ENCODE peak calls at places on chromosomes 2 and 18, in five cellular contexts. S is HCT116, H is H1, Y is HepG2, P is GM12878. N is an unnamed sample.

GRCh38 chr2:239385096-239386000 is 15.5 kb downstream of the HDAC4 start:
- DNase-seq in S (no peak), H (no peak), Y (no peak), P (no peak), N (no peak)

GRCh38 chr2:127640082-127641072 is 5.6 kb upstream of the GPR17 start:
- DNase-seq in S (no peak), H (no peak), Y (peak; percentile 44), P (no peak), N (no peak)

GRCh38 chr2:165112133-165112573 is 91.7 kb downstream of the SCN3A start:
- DNase-seq in S (no peak), H (no peak), Y (no peak), P (no peak), N (no peak)

GRCh38 chr2:191266201-191266600 is 21.0 kb downstream of the MYO1B start:
- DNase-seq in S (no peak), H (no peak), Y (no peak), P (no peak), N (no peak)

GRCh38 chr18:24049142-24049541 is 34.6 kb downstream of the TTC39C start:
- DNase-seq in S (no peak), H (no peak), Y (no peak), P (no peak), N (no peak)

GRCh38 chr2:188292446-188293239 is 969 bp downstream of the GULP1 start:
- DNase-seq in S (peak; percentile 81), H (no peak), Y (no peak), P (no peak), N (peak; percentile 75)

GRCh38 chr2:8169443-8169842 is 512.4 kb upstream of the ID2 start:
- DNase-seq in S (no peak), H (no peak), Y (no peak), P (no peak), N (no peak)

GRCh38 chr2:236400594-236401360 is 136.6 kb upstream of the ASB18 start:
- DNase-seq in S (no peak), H (no peak), Y (no peak), P (no peak), N (no peak)

GRCh38 chr2:20925265-20925889 is 102.5 kb upstream of the LDAH start:
- DNase-seq in S (no peak), H (no peak), Y (no peak), P (no peak), N (peak; percentile 18)

GRCh38 chr2:178296394-178297090 is 102.2 kb downstream of the OSBPL6 start:
- DNase-seq in S (no peak), H (no peak), Y (no peak), P (peak; percentile 19), N (no peak)

GRCh38 chr2:157839162-157839801 is 36.8 kb downstream of the ACVR1 start:
- DNase-seq in S (no peak), H (peak; percentile 53), Y (peak; percentile 70), P (no peak), N (peak; percentile 88)

GRCh38 chr2:25700221-25700660 is 26.9 kb upstream of the DTNB start:
- DNase-seq in S (peak; percentile 52), H (no peak), Y (peak; percentile 41), P (no peak), N (no peak)

GRCh38 chr18:31497711-31498449 is at the start of gene DSG2:
- DNase-seq in S (no peak), H (peak; percentile 72), Y (peak; percentile 43), P (no peak), N (no peak)

GRCh38 chr2:31384351-31384750 is 30.2 kb downstream of the XDH start:
- DNase-seq in S (peak; percentile 51), H (no peak), Y (no peak), P (no peak), N (no peak)

GRCh38 chr2:161771148-161771547 is 146.9 kb downstream of the SLC4A10 start:
- DNase-seq in S (no peak), H (no peak), Y (no peak), P (no peak), N (no peak)

GRCh38 chr18:8801263-8801901 is 96.0 kb downstream of the MTCL1 start:
- DNase-seq in S (no peak), H (no peak), Y (no peak), P (no peak), N (no peak)

GRCh38 chr2:33196700-33197099 is 249.9 kb downstream of the LTBP1 start:
- DNase-seq in S (no peak), H (no peak), Y (no peak), P (no peak), N (no peak)

GRCh38 chr18:37299471-37300304 is 265.9 kb downstream of the CELF4 start:
- DNase-seq in S (peak; percentile 46), H (no peak), Y (peak; percentile 97), P (peak; percentile 8), N (peak; percentile 18)

GRCh38 chr2:65367517-65367916 is 64.9 kb downstream of the SPRED2 start:
- DNase-seq in S (no peak), H (no peak), Y (no peak), P (no peak), N (no peak)

GRCh38 chr2:129237966-129238725 is 741.3 kb upstream of the RAB6C start:
- DNase-seq in S (no peak), H (no peak), Y (no peak), P (no peak), N (no peak)

GRCh38 chr2:38057651-38058410 is 18.1 kb downstream of the CYP1B1 start:
- DNase-seq in S (no peak), H (no peak), Y (no peak), P (no peak), N (no peak)

GRCh38 chr18:48947583-48947982 is 3.2 kb downstream of the SMAD7 start:
- DNase-seq in S (no peak), H (no peak), Y (no peak), P (no peak), N (no peak)

GRCh38 chr2:60528366-60528765 is 25.1 kb downstream of the BCL11A start:
- DNase-seq in S (no peak), H (no peak), Y (no peak), P (no peak), N (no peak)

GRCh38 chr2:20141056-20141762 is 83.7 kb downstream of the SDC1 start:
- DNase-seq in S (peak; percentile 59), H (no peak), Y (peak; percentile 61), P (no peak), N (no peak)

GRCh38 chr2:231947694-231948093 is 13.8 kb upstream of the DIS3L2 start:
- DNase-seq in S (no peak), H (no peak), Y (no peak), P (no peak), N (no peak)

DNA sequence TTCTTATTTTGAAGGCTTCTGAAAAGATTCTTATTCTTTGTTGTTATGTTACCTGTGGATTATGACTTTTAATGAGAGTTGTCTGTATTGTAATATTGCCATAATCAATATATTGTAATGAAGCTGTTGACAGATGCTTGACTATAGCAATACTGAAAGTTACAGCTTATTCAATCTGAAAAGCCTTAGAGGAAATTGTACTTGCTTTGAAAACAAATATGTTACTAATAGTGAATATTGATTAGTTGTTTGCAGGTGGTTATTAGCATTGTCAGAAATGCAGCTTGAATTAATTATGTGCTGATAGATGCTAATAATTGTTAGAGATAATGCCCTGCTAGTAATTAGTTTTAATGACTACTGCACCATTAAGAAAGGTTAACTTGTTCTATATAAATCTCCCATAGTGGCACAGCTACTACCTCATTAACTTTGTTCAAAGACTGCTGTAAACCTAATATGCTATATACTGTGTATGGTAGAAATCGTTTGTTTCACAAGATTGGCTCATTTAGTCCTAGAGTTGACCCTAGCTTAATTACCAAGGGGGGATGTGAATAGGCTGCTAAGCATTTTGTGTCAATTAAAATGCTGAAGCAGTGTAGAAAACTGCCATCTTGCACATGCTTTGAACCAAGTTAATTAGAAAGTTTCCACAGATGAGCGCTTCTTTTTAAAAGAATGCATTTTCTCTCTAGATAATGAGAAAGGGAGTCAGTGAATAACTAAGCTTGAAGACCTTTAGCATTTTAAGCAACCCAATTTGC is 30.5 kb downstream of the SLC39A10 start:
- DNase-seq in S (no peak), H (no peak), Y (no peak), P (peak; percentile 30), N (no peak)
- H3K4me1 ChIP-seq in S (no peaks in the 10 kb centered on the region), H (no peaks in the 10 kb centered on the region), Y (no peaks in the 10 kb centered on the region), P (no peaks in the 10 kb centered on the region), N (no peaks in the 10 kb centered on the region)

GRCh38 chr2:229409751-229410181 is 138.7 kb upstream of the PID1 start:
- DNase-seq in S (no peak), H (no peak), Y (no peak), P (no peak), N (peak; percentile 16)

GRCh38 chr2:229410312-229410711 is 139.2 kb upstream of the PID1 start:
- DNase-seq in S (no peak), H (no peak), Y (no peak), P (no peak), N (no peak)

GRCh38 chr2:229410946-229411345 is 139.9 kb upstream of the PID1 start:
- DNase-seq in S (no peak), H (no peak), Y (no peak), P (no peak), N (no peak)

GRCh38 chr2:229414631-229415030 is 143.5 kb upstream of the PID1 start:
- DNase-seq in S (no peak), H (no peak), Y (no peak), P (no peak), N (no peak)

DNA sequence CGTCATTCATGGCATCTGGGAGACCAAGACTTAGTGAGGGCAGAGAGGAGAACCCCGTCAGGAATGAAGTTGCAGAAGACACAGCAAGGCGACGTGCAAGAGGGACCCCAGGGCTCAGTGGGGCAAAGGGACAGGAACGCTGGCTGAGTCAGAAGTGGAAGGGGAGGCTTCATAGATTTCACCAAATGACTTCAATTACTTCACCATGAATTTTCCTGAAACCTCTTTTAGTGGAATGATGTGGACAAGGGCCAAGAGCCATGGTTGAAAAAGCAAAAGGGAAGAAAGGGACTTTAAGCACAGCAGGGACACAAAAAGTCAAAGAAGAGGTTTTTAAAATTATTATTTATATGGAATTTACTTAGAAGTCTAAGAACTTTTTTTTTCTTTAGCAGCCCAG is 141.6 kb upstream of the PID1 start:
- DNase-seq in S (no peak), H (no peak), Y (no peak), P (no peak), N (no peak)
- TF ChIP-seq ZNF274 in S (no peak), H (no peak), Y (no peak), P (no peak), N (no peak)

DNA sequence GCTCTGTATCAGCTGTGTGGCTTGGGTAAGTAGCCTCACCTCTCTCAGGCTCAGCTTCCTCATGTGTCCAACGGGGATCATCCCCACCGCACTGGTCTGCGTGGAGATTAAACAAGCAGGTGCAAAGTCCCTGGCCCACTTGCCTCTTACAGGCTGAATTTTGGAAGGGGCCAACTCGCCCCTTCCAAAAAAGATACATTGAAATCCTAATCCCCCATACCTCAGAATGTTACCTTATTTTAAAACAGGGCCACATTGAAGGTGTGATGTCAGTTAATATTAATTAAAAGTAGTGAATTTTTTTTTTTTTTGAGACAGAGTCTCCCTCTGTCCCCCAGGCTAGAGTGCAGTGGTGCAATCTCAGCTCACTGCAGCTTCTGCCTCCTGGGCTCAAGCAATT is 34.8 kb downstream of the TBC1D8 start:
- DNase-seq in S (no peak), H (no peak), Y (no peak), P (no peak), N (no peak)
- H3K4me1 ChIP-seq in S (peaks cover 80% of the 10 kb centered on the region), H (peaks cover 22% of the 10 kb centered on the region), Y (peaks cover 97% of the 10 kb centered on the region), P (peaks cover 18% of the 10 kb centered on the region), N (peaks cover 9% of the 10 kb centered on the region)

GRCh38 chr2:95074663-95075439 is 46.8 kb downstream of the MRPS5 start:
- DNase-seq in S (no peak), H (no peak), Y (no peak), P (no peak), N (no peak)
- TF ChIP-seq ZNF274 in S (no peak), H (no peak), Y (no peak), P (no peak), N (no peak)

GRCh38 chr18:55633032-55633431 is 45.0 kb upstream of the TCF4 start:
- DNase-seq in S (no peak), H (no peak), Y (no peak), P (no peak), N (no peak)
- H3K4me1 ChIP-seq in S (no peaks in the 10 kb centered on the region), H (no peaks in the 10 kb centered on the region), Y (peaks cover 7% of the 10 kb centered on the region), P (no peaks in the 10 kb centered on the region), N (no peaks in the 10 kb centered on the region)